ENCODE peak calls at places on chromosomes 1 and 21, in five cellular contexts. K is GM06990, U is lower lobe of right lung, F is IMR-90, C is astrocyte of the spinal cord. B is an unnamed sample.

GRCh38 chr1:223707270-223708000 is 4.9 kb upstream of the CAPN2 start:
- DNase-seq in K (no peak), U (peak), F (peak), C (peak), B (peak)

GRCh38 chr1:58709540-58709939 is 9.7 kb upstream of the MYSM1 start:
- DNase-seq in K (no peak), U (no peak), F (no peak), C (no peak), B (no peak)

GRCh38 chr1:234218078-234218477 is 155.2 kb upstream of the COA6 start:
- DNase-seq in K (no peak), U (no peak), F (no peak), C (no peak), B (no peak)

GRCh38 chr1:155226910-155227260 is 18.4 kb downstream of the MTX1 start:
- DNase-seq in K (peak), U (peak), F (peak), C (no peak), B (no peak)

GRCh38 chr1:234989479-234990327 is 138.9 kb downstream of the TOMM20 start:
- DNase-seq in K (no peak), U (no peak), F (no peak), C (no peak), B (no peak)

GRCh38 chr1:29912413-29912812 is 676.1 kb downstream of the PTPRU start:
- DNase-seq in K (no peak), U (no peak), F (peak), C (peak), B (no peak)

GRCh38 chr1:93692001-93692400 is 10.4 kb upstream of the BCAR3 start:
- DNase-seq in K (no peak), U (no peak), F (no peak), C (no peak), B (no peak)

GRCh38 chr1:25572107-25572506 is 28.7 kb downstream of the LDLRAP1 start:
- DNase-seq in K (no peak), U (no peak), F (no peak), C (no peak), B (no peak)

GRCh38 chr1:161037661-161038522 is 872 bp downstream of the TSTD1 start:
- DNase-seq in K (no peak), U (peak), F (no peak), C (no peak), B (no peak)
- H3K4me3 ChIP-seq in K (peak), U (peak), F (no peak), C (peak), B (no peak)

GRCh38 chr1:205811660-205812059 is 1.3 kb downstream of the SLC41A1 start:
- DNase-seq in K (no peak), U (peak), F (no peak), C (no peak), B (no peak)

GRCh38 chr1:205809942-205810345 is 3.1 kb downstream of the SLC41A1 start:
- DNase-seq in K (no peak), U (no peak), F (no peak), C (no peak), B (no peak)

GRCh38 chr1:205812271-205812877 is 624 bp downstream of the SLC41A1 start:
- DNase-seq in K (no peak), U (no peak), F (peak), C (peak), B (no peak)

GRCh38 chr1:205809469-205809868 is 3.5 kb downstream of the SLC41A1 start:
- DNase-seq in K (no peak), U (no peak), F (no peak), C (no peak), B (no peak)

DNA sequence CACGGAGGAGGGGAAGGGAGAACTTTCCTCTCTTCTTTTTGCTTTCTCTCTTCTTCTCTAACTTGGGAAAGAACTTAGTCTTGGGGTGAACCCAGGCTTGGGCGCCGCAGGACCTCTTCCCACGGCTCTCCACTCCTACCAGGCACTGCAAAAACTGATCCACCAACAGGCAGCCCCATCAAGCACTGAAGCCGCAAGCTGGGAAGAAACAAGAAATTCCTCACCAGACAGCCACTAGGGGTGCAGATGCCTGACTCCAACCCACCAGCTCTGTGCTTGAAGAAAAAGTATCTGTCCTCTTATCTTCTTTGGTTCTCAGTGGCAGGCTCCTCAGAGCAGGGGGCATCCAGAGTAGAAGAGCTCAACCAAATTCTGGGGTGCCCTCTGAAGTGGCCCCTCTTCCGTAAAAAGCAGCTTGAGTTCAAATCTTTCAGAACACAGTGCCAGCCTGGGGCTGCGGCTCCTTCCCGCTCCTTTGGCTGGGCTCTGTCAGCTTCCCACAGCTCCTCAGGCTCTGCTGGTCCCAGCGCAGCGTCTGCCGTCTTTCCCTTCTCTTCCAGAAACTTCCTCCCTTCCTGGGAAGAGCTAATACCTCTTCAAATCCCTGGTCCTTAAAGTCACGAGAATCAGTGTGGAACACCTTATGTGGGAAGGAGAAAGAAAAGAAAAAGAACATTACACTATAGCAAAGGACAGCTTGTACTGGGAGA is 2.4 kb downstream of the SLC41A1 start:
- DNase-seq in K (no peak), U (no peak), F (no peak), C (peak), B (no peak)
- TF ChIP-seq CTCF in K (no peak), U (no peak), F (peak), C (peak), B (peak)

GRCh38 chr1:145897969-145898368 is 11.9 kb downstream of the ITGA10 start:
- DNase-seq in K (no peak), U (no peak), F (no peak), C (no peak), B (no peak)
- H3K4me3 ChIP-seq in K (no peak), U (no peak), F (no peak), C (no peak), B (no peak)

GRCh38 chr1:28519946-28520725 is 14.3 kb downstream of the RCC1 start:
- DNase-seq in K (no peak), U (no peak), F (no peak), C (no peak), B (no peak)

GRCh38 chr1:28517649-28517999 is 11.8 kb downstream of the RCC1 start:
- DNase-seq in K (no peak), U (no peak), F (peak), C (no peak), B (no peak)

GRCh38 chr1:28516518-28516956 is 10.7 kb downstream of the RCC1 start:
- DNase-seq in K (no peak), U (no peak), F (no peak), C (no peak), B (no peak)

GRCh38 chr1:28518745-28519341 is 13.0 kb downstream of the RCC1 start:
- DNase-seq in K (peak), U (no peak), F (no peak), C (no peak), B (no peak)

DNA sequence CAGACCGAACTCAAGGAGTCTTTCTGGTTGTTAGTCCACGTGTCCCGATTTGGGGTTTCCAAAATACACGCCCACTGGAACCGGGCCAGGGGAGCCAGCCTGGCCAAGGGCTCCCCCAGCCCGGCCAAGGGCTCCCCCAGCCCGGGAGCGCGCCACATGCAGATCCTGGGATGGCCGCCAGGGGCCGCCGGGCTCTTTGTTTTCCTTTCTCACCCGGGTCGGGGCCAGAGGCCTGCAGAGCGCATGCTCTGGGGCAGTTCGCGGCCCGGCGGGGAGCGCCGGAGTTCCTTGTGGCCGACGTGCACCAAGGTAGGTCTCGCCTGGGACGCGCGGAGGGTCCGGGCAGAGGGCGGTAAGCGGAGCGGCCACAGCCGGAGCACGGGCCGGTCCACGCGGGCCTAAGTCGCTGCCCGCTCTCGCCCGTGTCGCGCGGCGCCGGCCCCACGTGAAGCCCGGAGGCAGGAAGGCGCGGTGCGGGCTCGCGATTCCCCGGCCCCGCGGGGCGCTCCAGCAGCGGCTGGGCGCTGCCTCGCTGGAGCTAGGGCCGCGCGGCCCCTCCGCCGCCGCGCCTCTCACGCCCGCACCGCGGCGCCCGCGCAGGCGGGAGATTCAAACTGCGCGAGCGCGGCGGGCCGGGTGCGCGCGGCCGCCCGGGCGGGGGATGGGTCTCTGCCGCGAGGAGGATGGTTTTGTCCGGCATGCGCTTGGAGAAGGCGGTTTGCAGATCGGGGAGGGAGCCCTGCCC is 12.3 kb downstream of the RCC1 start:
- DNase-seq in K (peak), U (peak), F (peak), C (peak), B (no peak)
- TF ChIP-seq CTCF in K (peak), U (peak), F (peak), C (peak), B (peak)

GRCh38 chr21:26490771-26491170 is 82.3 kb downstream of the CYYR1 start:
- DNase-seq in K (no peak), U (no peak), F (no peak), C (peak), B (no peak)

GRCh38 chr21:26489781-26490180 is 83.3 kb downstream of the CYYR1 start:
- DNase-seq in K (no peak), U (no peak), F (no peak), C (no peak), B (no peak)

GRCh38 chr21:26495283-26495849 is 77.7 kb downstream of the CYYR1 start:
- DNase-seq in K (no peak), U (no peak), F (no peak), C (no peak), B (no peak)

GRCh38 chr21:26487981-26488480 is 85.1 kb downstream of the CYYR1 start:
- DNase-seq in K (no peak), U (no peak), F (no peak), C (no peak), B (no peak)

DNA sequence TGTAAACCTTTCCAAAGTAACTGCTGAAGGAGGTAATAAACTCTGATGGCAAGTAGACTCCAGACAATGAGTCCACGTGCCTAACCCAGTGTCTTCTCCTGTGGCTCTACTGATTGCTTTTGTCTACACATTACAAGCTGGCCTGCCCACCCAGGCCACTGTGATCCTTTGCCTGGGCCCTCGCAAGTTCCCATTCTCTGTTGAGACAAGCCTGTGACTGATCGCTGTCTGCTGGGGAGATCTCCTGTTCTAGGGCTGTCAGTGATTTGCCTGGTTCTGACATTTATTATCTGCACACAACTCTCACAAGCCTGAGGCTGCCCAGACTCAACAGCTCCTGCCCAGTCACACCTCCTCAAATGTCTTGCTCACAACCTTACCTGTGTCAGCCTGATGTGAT is 81.4 kb downstream of the CYYR1 start:
- DNase-seq in K (no peak), U (no peak), F (no peak), C (no peak), B (no peak)
- H3K4me3 ChIP-seq in K (no peak), U (no peak), F (no peak), C (no peak), B (no peak)

DNA sequence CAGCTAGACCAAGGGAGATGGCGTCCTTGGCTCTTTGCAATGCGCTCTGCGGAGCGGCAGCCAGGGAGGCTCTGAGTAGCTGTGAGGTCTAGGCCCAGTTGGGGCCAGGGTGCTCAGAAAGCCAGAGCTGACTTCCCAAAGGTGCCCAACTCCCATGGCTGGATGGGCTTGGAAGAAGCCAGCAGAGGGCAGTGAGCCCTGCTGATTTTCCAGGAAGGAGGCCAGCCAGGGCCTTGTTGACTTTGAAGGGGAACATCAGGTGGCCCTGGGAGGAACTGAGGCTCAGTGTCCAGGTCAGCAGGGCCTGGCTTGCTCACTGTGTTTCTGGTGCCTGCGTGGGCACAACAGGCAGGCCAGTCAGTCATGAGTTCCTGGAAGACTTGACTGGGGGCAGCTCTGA is 27.1 kb downstream of the CDCP2 start:
- DNase-seq in K (no peak), U (no peak), F (peak), C (peak), B (no peak)
- TF ChIP-seq CTCF in K (no peak), U (no peak), F (peak), C (peak), B (peak)

GRCh38 chr1:74426208-74426932 is 86.0 kb downstream of the LRRC53 start:
- DNase-seq in K (no peak), U (no peak), F (peak), C (peak), B (no peak)
- H3K4me3 ChIP-seq in K (no peak), U (no peak), F (peak), C (no peak), B (no peak)

GRCh38 chr1:208934933-208935332 is 648.6 kb upstream of the CAMK1G start:
- DNase-seq in K (no peak), U (no peak), F (no peak), C (no peak), B (no peak)
- TF ChIP-seq CTCF in K (no peak), U (no peak), F (no peak), C (no peak), B (no peak)